ENCODE peak calls at places on chromosomes 13 and 19, in nine cellular contexts. Q, U, B, C, N, R, Y, L and K are unnamed samples.

GRCh38 chr19:16660763-16661479 is at the start of gene TMEM38A:
- DNase-seq in Q (no peak), U (peak), B (peak), C (peak), N (peak), R (peak), Y (no peak), L (peak), K (no peak)

GRCh38 chr13:97280478-97280877 is 58.3 kb downstream of the MBNL2 start:
- DNase-seq in Q (no peak), U (no peak), B (no peak), C (no peak), N (no peak), R (peak), Y (no peak), L (no peak), K (no peak)

GRCh38 chr19:12946092-12946845 is 607 bp downstream of the RAD23A start:
- DNase-seq in Q (no peak), U (peak), B (peak), C (peak), N (peak), R (peak), Y (no peak), L (peak), K (no peak)

GRCh38 chr19:52138614-52139290 is 986 bp downstream of the ZNF616 start:
- DNase-seq in Q (peak), U (peak), B (no peak), C (no peak), N (no peak), R (peak), Y (no peak), L (no peak), K (no peak)

GRCh38 chr19:35446194-35446593 is 1.9 kb upstream of the FFAR2 start:
- DNase-seq in Q (no peak), U (no peak), B (no peak), C (no peak), N (no peak), R (no peak), Y (no peak), L (no peak), K (no peak)

GRCh38 chr19:41993612-41994483 is at the start of gene ATP1A3:
- DNase-seq in Q (peak), U (peak), B (no peak), C (peak), N (no peak), R (peak), Y (no peak), L (peak), K (no peak)

GRCh38 chr19:33883869-33884519 is 87.3 kb downstream of the KCTD15 start:
- DNase-seq in Q (no peak), U (no peak), B (no peak), C (no peak), N (no peak), R (no peak), Y (no peak), L (no peak), K (no peak)

GRCh38 chr13:27006519-27007161 is 165.0 kb downstream of the USP12 start:
- DNase-seq in Q (peak), U (no peak), B (no peak), C (no peak), N (peak), R (peak), Y (no peak), L (no peak), K (no peak)

GRCh38 chr13:53005631-53006030 is 23.0 kb upstream of the OLFM4 start:
- DNase-seq in Q (peak), U (no peak), B (no peak), C (no peak), N (no peak), R (no peak), Y (no peak), L (no peak), K (no peak)

GRCh38 chr13:49454388-49455015 is 10.4 kb downstream of the SETDB2 start:
- DNase-seq in Q (no peak), U (no peak), B (no peak), C (no peak), N (no peak), R (peak), Y (no peak), L (peak), K (no peak)

GRCh38 chr13:44132710-44133109 is 240.9 kb upstream of the SERP2 start:
- DNase-seq in Q (no peak), U (no peak), B (no peak), C (peak), N (peak), R (peak), Y (no peak), L (no peak), K (no peak)

GRCh38 chr19:3249408-3249807 is 24.9 kb downstream of the CELF5 start:
- DNase-seq in Q (no peak), U (peak), B (no peak), C (no peak), N (no peak), R (no peak), Y (no peak), L (peak), K (no peak)

GRCh38 chr19:38285567-38285966 is 18.5 kb upstream of the C19orf33 start:
- DNase-seq in Q (no peak), U (no peak), B (no peak), C (no peak), N (no peak), R (peak), Y (peak), L (no peak), K (no peak)

GRCh38 chr13:34567558-34567957 is 374.5 kb upstream of the NBEA start:
- DNase-seq in Q (no peak), U (no peak), B (no peak), C (no peak), N (no peak), R (no peak), Y (no peak), L (no peak), K (no peak)

GRCh38 chr19:52735734-52736133 is 890 bp upstream of the ZNF611 start:
- DNase-seq in Q (no peak), U (no peak), B (no peak), C (peak), N (peak), R (peak), Y (no peak), L (no peak), K (no peak)

GRCh38 chr19:16328824-16329482 is 4.3 kb downstream of the KLF2 start:
- DNase-seq in Q (no peak), U (no peak), B (no peak), C (no peak), N (no peak), R (peak), Y (no peak), L (no peak), K (no peak)